ENCODE peak calls at places on chromosomes 5 and 9, in eight cellular contexts. One of them, this sample, is unnamed.

GRCh38 chr9:137387034-137387890 is 35.7 kb downstream of the EXD3 start:
- DNase-seq in NCI-H446 treated with DMSO at 0.1 percent for 48 hours: no peak
- DNase-seq in stimulated activated CD8-positive, alpha-beta memory T cell treated with anti-CD3 and anti-CD28 coated beads, Interleukin-4, amount 100 ng/mL, for 1 hour: no peak
- DNase-seq in PC-3: no peak
- DNase-seq in IMR-90: no peak
- DNase-seq in HS-27A: no peak
- DNase-seq in RKO: no peak
- DNase-seq in stimulated activated naive B cell treated with anti-CD40 and anti-IgM and Interleukin-4, amounts not matched to agents 10 μg/mL and 1 μg/mL and 100 μg/mL, for 72 hours: no peak
- DNase-seq in this sample: peak

GRCh38 chr5:133605323-133605722 is 7.0 kb downstream of the FSTL4 start:
- DNase-seq in NCI-H446 treated with DMSO at 0.1 percent for 48 hours: no peak
- DNase-seq in IMR-90: no peak
- DNase-seq in RKO: no peak
- DNase-seq in stimulated activated CD8-positive, alpha-beta memory T cell treated with anti-CD3 and anti-CD28 coated beads, Interleukin-4, amount 100 ng/mL, for 1 hour: no peak
- DNase-seq in PC-3: no peak
- DNase-seq in HS-27A: no peak
- DNase-seq in stimulated activated naive B cell treated with anti-CD40 and anti-IgM and Interleukin-4, amounts not matched to agents 10 μg/mL and 1 μg/mL and 100 μg/mL, for 72 hours: no peak
- DNase-seq in this sample: no peak

GRCh38 chr5:7794823-7795222 is 56.1 kb downstream of the CFAP90 start:
- DNase-seq in stimulated activated naive B cell treated with anti-CD40 and anti-IgM and Interleukin-4, amounts not matched to agents 10 μg/mL and 1 μg/mL and 100 μg/mL, for 72 hours: no peak
- DNase-seq in IMR-90: no peak
- DNase-seq in PC-3: no peak
- DNase-seq in RKO: no peak
- DNase-seq in stimulated activated CD8-positive, alpha-beta memory T cell treated with anti-CD3 and anti-CD28 coated beads, Interleukin-4, amount 100 ng/mL, for 1 hour: no peak
- DNase-seq in NCI-H446 treated with DMSO at 0.1 percent for 48 hours: no peak
- DNase-seq in HS-27A: no peak
- DNase-seq in this sample: no peak

GRCh38 chr5:154010660-154011059 is 28.1 kb downstream of the FAM114A2 start:
- DNase-seq in IMR-90: no peak
- DNase-seq in stimulated activated CD8-positive, alpha-beta memory T cell treated with anti-CD3 and anti-CD28 coated beads, Interleukin-4, amount 100 ng/mL, for 1 hour: no peak
- DNase-seq in NCI-H446 treated with DMSO at 0.1 percent for 48 hours: no peak
- DNase-seq in stimulated activated naive B cell treated with anti-CD40 and anti-IgM and Interleukin-4, amounts not matched to agents 10 μg/mL and 1 μg/mL and 100 μg/mL, for 72 hours: no peak
- DNase-seq in PC-3: no peak
- DNase-seq in RKO: peak
- DNase-seq in HS-27A: no peak
- DNase-seq in this sample: no peak

GRCh38 chr9:125190371-125190801 is 783 bp upstream of the PPP6C start:
- DNase-seq in stimulated activated CD8-positive, alpha-beta memory T cell treated with anti-CD3 and anti-CD28 coated beads, Interleukin-4, amount 100 ng/mL, for 1 hour: no peak
- DNase-seq in HS-27A: no peak
- DNase-seq in NCI-H446 treated with DMSO at 0.1 percent for 48 hours: no peak
- DNase-seq in IMR-90: no peak
- DNase-seq in RKO: no peak
- DNase-seq in PC-3: no peak
- DNase-seq in stimulated activated naive B cell treated with anti-CD40 and anti-IgM and Interleukin-4, amounts not matched to agents 10 μg/mL and 1 μg/mL and 100 μg/mL, for 72 hours: no peak
- DNase-seq in this sample: peak

GRCh38 chr5:67483453-67484030 is 286.9 kb upstream of the CD180 start:
- DNase-seq in stimulated activated CD8-positive, alpha-beta memory T cell treated with anti-CD3 and anti-CD28 coated beads, Interleukin-4, amount 100 ng/mL, for 1 hour: no peak
- DNase-seq in RKO: no peak
- DNase-seq in stimulated activated naive B cell treated with anti-CD40 and anti-IgM and Interleukin-4, amounts not matched to agents 10 μg/mL and 1 μg/mL and 100 μg/mL, for 72 hours: no peak
- DNase-seq in HS-27A: no peak
- DNase-seq in PC-3: no peak
- DNase-seq in NCI-H446 treated with DMSO at 0.1 percent for 48 hours: no peak
- DNase-seq in IMR-90: no peak
- DNase-seq in this sample: no peak

GRCh38 chr9:125989524-125990180 is 242.5 kb downstream of the PBX3 start:
- DNase-seq in stimulated activated naive B cell treated with anti-CD40 and anti-IgM and Interleukin-4, amounts not matched to agents 10 μg/mL and 1 μg/mL and 100 μg/mL, for 72 hours: no peak
- DNase-seq in HS-27A: no peak
- DNase-seq in PC-3: no peak
- DNase-seq in NCI-H446 treated with DMSO at 0.1 percent for 48 hours: no peak
- DNase-seq in IMR-90: no peak
- DNase-seq in stimulated activated CD8-positive, alpha-beta memory T cell treated with anti-CD3 and anti-CD28 coated beads, Interleukin-4, amount 100 ng/mL, for 1 hour: no peak
- DNase-seq in RKO: no peak
- DNase-seq in this sample: no peak

GRCh38 chr9:121557581-121558422 is 58.2 kb upstream of the GGTA1 start:
- DNase-seq in PC-3: peak
- DNase-seq in NCI-H446 treated with DMSO at 0.1 percent for 48 hours: no peak
- DNase-seq in stimulated activated naive B cell treated with anti-CD40 and anti-IgM and Interleukin-4, amounts not matched to agents 10 μg/mL and 1 μg/mL and 100 μg/mL, for 72 hours: no peak
- DNase-seq in RKO: no peak
- DNase-seq in HS-27A: peak
- DNase-seq in stimulated activated CD8-positive, alpha-beta memory T cell treated with anti-CD3 and anti-CD28 coated beads, Interleukin-4, amount 100 ng/mL, for 1 hour: no peak
- DNase-seq in IMR-90: peak
- DNase-seq in this sample: no peak

GRCh38 chr5:172854451-172854871 is 20.4 kb downstream of the ERGIC1 start:
- DNase-seq in stimulated activated naive B cell treated with anti-CD40 and anti-IgM and Interleukin-4, amounts not matched to agents 10 μg/mL and 1 μg/mL and 100 μg/mL, for 72 hours: no peak
- DNase-seq in NCI-H446 treated with DMSO at 0.1 percent for 48 hours: no peak
- DNase-seq in HS-27A: no peak
- DNase-seq in IMR-90: peak
- DNase-seq in RKO: no peak
- DNase-seq in stimulated activated CD8-positive, alpha-beta memory T cell treated with anti-CD3 and anti-CD28 coated beads, Interleukin-4, amount 100 ng/mL, for 1 hour: no peak
- DNase-seq in PC-3: no peak
- DNase-seq in this sample: no peak

GRCh38 chr9:19074836-19075235 is 25.6 kb downstream of the RRAGA start:
- DNase-seq in stimulated activated CD8-positive, alpha-beta memory T cell treated with anti-CD3 and anti-CD28 coated beads, Interleukin-4, amount 100 ng/mL, for 1 hour: no peak
- DNase-seq in NCI-H446 treated with DMSO at 0.1 percent for 48 hours: no peak
- DNase-seq in HS-27A: no peak
- DNase-seq in stimulated activated naive B cell treated with anti-CD40 and anti-IgM and Interleukin-4, amounts not matched to agents 10 μg/mL and 1 μg/mL and 100 μg/mL, for 72 hours: no peak
- DNase-seq in RKO: no peak
- DNase-seq in IMR-90: peak
- DNase-seq in PC-3: peak
- DNase-seq in this sample: no peak

GRCh38 chr9:16572005-16572727 is 298.3 kb downstream of the BNC2 start:
- DNase-seq in IMR-90: no peak
- DNase-seq in PC-3: peak
- DNase-seq in stimulated activated CD8-positive, alpha-beta memory T cell treated with anti-CD3 and anti-CD28 coated beads, Interleukin-4, amount 100 ng/mL, for 1 hour: no peak
- DNase-seq in RKO: no peak
- DNase-seq in HS-27A: no peak
- DNase-seq in stimulated activated naive B cell treated with anti-CD40 and anti-IgM and Interleukin-4, amounts not matched to agents 10 μg/mL and 1 μg/mL and 100 μg/mL, for 72 hours: no peak
- DNase-seq in NCI-H446 treated with DMSO at 0.1 percent for 48 hours: no peak
- DNase-seq in this sample: no peak